ENCODE peak calls at places on chromosomes 3 and 15, in six cellular contexts. O is lung, B is EH, H is mucosa of gallbladder, T is kidney glomerular epithelial cell, R is activated T-helper 1 cell treated with Interleukin-2 at 50 U/mL for 16 hours. Q is an unnamed sample.

GRCh38 chr3:67202053-67202452 is 203.9 kb downstream of the KBTBD8 start:
- DNase-seq in R (no peak), H (no peak), T (no peak), B (no peak), O (no peak), Q (no peak)

GRCh38 chr3:97736928-97737327 is 27.6 kb upstream of the ARL6 start:
- DNase-seq in B (no peak), O (no peak), R (no peak), T (peak; percentile 22), H (no peak), Q (no peak)

GRCh38 chr3:42892169-42892568 is 13.8 kb upstream of the ZNF662 start:
- DNase-seq in T (no peak), H (no peak), O (no peak), B (peak; percentile 28), R (no peak), Q (peak; percentile 13)

GRCh38 chr15:62253294-62253693 is 88.2 kb upstream of the C2CD4B start:
- DNase-seq in O (no peak), T (no peak), R (no peak), B (no peak), H (no peak), Q (no peak)

GRCh38 chr15:49438970-49439631 is 16.1 kb downstream of the FGF7 start:
- DNase-seq in T (no peak), H (no peak), B (no peak), R (no peak), O (peak; percentile 64), Q (no peak)

GRCh38 chr3:132421832-132422231 is 4.5 kb downstream of the DNAJC13 start:
- DNase-seq in H (no peak), B (peak; percentile 84), R (no peak), O (no peak), T (peak; percentile 15), Q (peak; percentile 68)

GRCh38 chr3:49724586-49724985 is 835 bp upstream of the GMPPB start:
- DNase-seq in H (no peak), B (no peak), T (no peak), O (no peak), R (no peak), Q (no peak)

GRCh38 chr15:51647128-51647562 is 24.6 kb upstream of the DMXL2 start:
- DNase-seq in T (peak; percentile 11), H (peak; percentile 62), B (peak; percentile 70), R (no peak), O (peak; percentile 42), Q (peak; percentile 79)

GRCh38 chr15:68278345-68279217 is 1.0 kb downstream of the FEM1B start:
- DNase-seq in R (no peak), H (no peak), O (no peak), B (peak; percentile 60), T (no peak), Q (peak; percentile 53)

GRCh38 chr3:126925411-126926171 is 57.3 kb upstream of the PLXNA1 start:
- DNase-seq in T (no peak), H (no peak), B (peak; percentile 55), R (no peak), O (no peak), Q (no peak)

GRCh38 chr3:42351221-42351620 is 59.2 kb downstream of the LYZL4 start:
- DNase-seq in B (peak; percentile 59), H (no peak), T (no peak), R (no peak), O (no peak), Q (peak; percentile 50)

GRCh38 chr15:64653757-64654156 is 121.6 kb downstream of the RBPMS2 start:
- DNase-seq in T (no peak), B (peak; percentile 28), O (no peak), H (no peak), R (no peak), Q (no peak)

GRCh38 chr3:43692971-43693370 is 2.2 kb downstream of the ABHD5 start:
- DNase-seq in H (no peak), R (no peak), B (no peak), O (no peak), T (no peak), Q (no peak)

GRCh38 chr15:38625886-38626285 is 61.3 kb upstream of the RASGRP1 start:
- DNase-seq in O (no peak), B (no peak), H (no peak), T (no peak), R (no peak), Q (no peak)

GRCh38 chr3:151925419-151925818 is 52.0 kb downstream of the SUCNR1 start:
- DNase-seq in H (no peak), O (no peak), B (no peak), T (no peak), R (no peak), Q (peak; percentile 37)